ENCODE peak calls at places on chromosome 1, in seven cellular contexts. H is astrocyte of the hippocampus; V is cerebellum; M is Panc1; U is stimulated activated naive CD8-positive, alpha-beta T cell treated with anti-CD3 and anti-CD28 coated beads, Interleukin-15, Interleukin-2, amounts not matched to agents 100 U/mL and 50 U/mL, for 24 hours; E is H54; I is cardiac fibroblast. N is an unnamed sample.

GRCh38 chr1:221478050-221478949 is 263.6 kb downstream of the DUSP10 start:
- DNase-seq in H (peak; percentile 88), V (peak; percentile 2), M (peak; percentile 69), U (peak; percentile 55), E (peak; percentile 26), I (peak; percentile 90), N (peak; percentile 65)

GRCh38 chr1:165253818-165254254 is 102.7 kb downstream of the LMX1A start:
- DNase-seq in H (no peak), V (no peak), M (no peak), U (no peak), E (no peak), I (no peak), N (no peak)

GRCh38 chr1:206890690-206891089 is 6.6 kb upstream of the IL24 start:
- DNase-seq in H (no peak), V (no peak), M (no peak), U (no peak), E (no peak), I (peak; percentile 94), N (peak; percentile 64)

GRCh38 chr1:52423771-52424170 is 19.4 kb downstream of the PRPF38A start:
- DNase-seq in H (no peak), V (no peak), M (no peak), U (peak; percentile 56), E (no peak), I (no peak), N (no peak)

GRCh38 chr1:85580046-85580411 is 532 bp upstream of the CCN1 start:
- DNase-seq in H (no peak), V (no peak), M (peak; percentile 85), U (peak; percentile 11), E (no peak), I (peak; percentile 90), N (no peak)

GRCh38 chr1:64623750-64624445 is 121.0 kb upstream of the RAVER2 start:
- DNase-seq in H (peak; percentile 91), V (no peak), M (no peak), U (peak; percentile 41), E (peak; percentile 12), I (peak; percentile 63), N (no peak)

GRCh38 chr1:53135735-53136114 is 6.7 kb downstream of the SLC1A7 start:
- DNase-seq in H (peak; percentile 86), V (no peak), M (no peak), U (no peak), E (no peak), I (peak; percentile 92), N (peak; percentile 21)

GRCh38 chr1:162753001-162753658 is 37.4 kb upstream of the HSD17B7 start:
- DNase-seq in H (no peak), V (no peak), M (no peak), U (no peak), E (no peak), I (no peak), N (no peak)

GRCh38 chr1:209620484-209620879 is 31.7 kb downstream of the LAMB3 start:
- DNase-seq in H (peak; percentile 49), V (no peak), M (no peak), U (no peak), E (no peak), I (peak; percentile 31), N (no peak)

GRCh38 chr1:87435484-87435883 is 106.8 kb downstream of the LMO4 start:
- DNase-seq in H (peak; percentile 76), V (no peak), M (no peak), U (no peak), E (no peak), I (peak; percentile 57), N (no peak)

GRCh38 chr1:236868625-236869467 is 73.8 kb downstream of the MTR start:
- DNase-seq in H (peak; percentile 84), V (no peak), M (peak; percentile 64), U (peak; percentile 30), E (no peak), I (peak; percentile 76), N (peak; percentile 52)

GRCh38 chr1:4395158-4395557 is 259.3 kb upstream of the AJAP1 start:
- DNase-seq in H (peak; percentile 4), V (no peak), M (no peak), U (no peak), E (no peak), I (no peak), N (no peak)

GRCh38 chr1:241810769-241811402 is 37.1 kb upstream of the EXO1 start:
- DNase-seq in H (no peak), V (no peak), M (no peak), U (no peak), E (no peak), I (no peak), N (no peak)

GRCh38 chr1:227939791-227940771 is 7.7 kb downstream of the WNT9A start:
- DNase-seq in H (no peak), V (no peak), M (no peak), U (no peak), E (no peak), I (no peak), N (no peak)